ENCODE peak calls at places on chromosomes 6 and 20, in eight cellular contexts. One of them, this sample, is unnamed.

GRCh38 chr20:52410182-52410647 is 218.6 kb upstream of the ZFP64 start:
- DNase-seq in PC-3: no peak
- DNase-seq in hepatocyte: peak
- DNase-seq in OCI-LY7: no peak
- DNase-seq in GM23248: peak
- DNase-seq in HCT116: no peak
- DNase-seq in GM23338: no peak
- DNase-seq in SK-N-SH: peak
- DNase-seq in this sample: no peak

GRCh38 chr20:36663026-36663425 is 17.0 kb upstream of the SLA2 start:
- DNase-seq in PC-3: no peak
- DNase-seq in hepatocyte: no peak
- DNase-seq in OCI-LY7: no peak
- DNase-seq in GM23248: no peak
- DNase-seq in HCT116: no peak
- DNase-seq in GM23338: no peak
- DNase-seq in SK-N-SH: no peak
- DNase-seq in this sample: no peak

GRCh38 chr6:135812085-135812526 is 39.4 kb upstream of the PDE7B start:
- DNase-seq in PC-3: peak
- DNase-seq in hepatocyte: no peak
- DNase-seq in OCI-LY7: no peak
- DNase-seq in GM23248: peak
- DNase-seq in HCT116: no peak
- DNase-seq in GM23338: no peak
- DNase-seq in SK-N-SH: no peak
- DNase-seq in this sample: no peak

GRCh38 chr20:41168281-41169183 is 31.2 kb downstream of the PLCG1 start:
- DNase-seq in PC-3: no peak
- DNase-seq in hepatocyte: no peak
- DNase-seq in OCI-LY7: no peak
- DNase-seq in GM23248: no peak
- DNase-seq in HCT116: no peak
- DNase-seq in GM23338: no peak
- DNase-seq in SK-N-SH: no peak
- DNase-seq in this sample: no peak

GRCh38 chr20:54585222-54585621 is 109.8 kb downstream of the DOK5 start:
- DNase-seq in PC-3: no peak
- DNase-seq in hepatocyte: no peak
- DNase-seq in OCI-LY7: no peak
- DNase-seq in GM23248: no peak
- DNase-seq in HCT116: no peak
- DNase-seq in GM23338: no peak
- DNase-seq in SK-N-SH: no peak
- DNase-seq in this sample: no peak

GRCh38 chr20:62929051-62929538 is 2.8 kb upstream of the DIDO1 start:
- DNase-seq in PC-3: peak
- DNase-seq in hepatocyte: peak
- DNase-seq in OCI-LY7: no peak
- DNase-seq in GM23248: peak
- DNase-seq in HCT116: no peak
- DNase-seq in GM23338: peak
- DNase-seq in SK-N-SH: no peak
- DNase-seq in this sample: peak

GRCh38 chr6:82118150-82118562 is 129.4 kb downstream of the IBTK start:
- DNase-seq in PC-3: no peak
- DNase-seq in hepatocyte: no peak
- DNase-seq in OCI-LY7: no peak
- DNase-seq in GM23248: peak
- DNase-seq in HCT116: no peak
- DNase-seq in GM23338: no peak
- DNase-seq in SK-N-SH: no peak
- DNase-seq in this sample: no peak

GRCh38 chr6:41633235-41633634 is 5.0 kb upstream of the MDFI start:
- DNase-seq in PC-3: no peak
- DNase-seq in hepatocyte: no peak
- DNase-seq in OCI-LY7: no peak
- DNase-seq in GM23248: no peak
- DNase-seq in HCT116: no peak
- DNase-seq in GM23338: no peak
- DNase-seq in SK-N-SH: no peak
- DNase-seq in this sample: no peak

DNA sequence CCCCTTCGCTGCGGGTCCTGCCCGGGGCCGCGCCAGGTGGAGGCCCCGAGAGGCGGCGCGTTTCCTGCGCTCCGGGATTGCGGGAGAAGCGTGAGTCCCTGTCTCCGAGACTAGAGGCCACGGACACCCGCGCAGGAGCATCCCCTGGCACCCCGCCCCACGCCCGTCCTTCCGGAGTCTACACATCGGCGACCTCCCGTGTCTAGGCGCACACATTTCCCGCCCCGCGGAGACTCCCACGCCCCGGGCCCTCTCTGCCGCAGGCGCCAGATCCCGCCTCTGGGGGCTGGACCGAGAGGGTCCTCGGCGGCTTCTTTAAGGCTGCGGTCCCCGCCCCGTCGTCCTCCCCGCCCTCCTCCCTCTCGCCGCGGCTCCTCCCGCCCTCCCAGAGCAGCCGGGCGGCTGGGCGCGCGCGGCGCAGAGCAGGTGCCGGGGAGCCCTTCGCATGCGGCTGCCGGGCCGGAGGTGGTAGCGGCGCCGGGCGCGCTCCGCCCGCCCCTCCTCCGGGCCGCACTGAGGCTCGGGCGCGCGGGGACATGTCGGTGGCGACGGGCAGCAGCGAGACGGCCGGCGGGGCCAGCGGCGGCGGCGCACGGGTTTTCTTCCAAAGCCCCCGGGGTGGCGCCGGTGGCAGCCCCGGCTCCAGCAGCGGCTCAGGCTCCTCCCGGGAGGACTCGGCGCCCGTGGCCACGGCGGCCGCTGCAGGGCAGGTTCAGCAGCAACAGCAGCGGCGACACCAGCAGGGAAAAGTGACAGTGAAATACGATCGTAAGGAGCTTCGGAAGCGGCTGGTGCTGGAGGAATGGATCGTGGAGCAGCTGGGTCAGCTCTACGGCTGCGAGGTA is at the start of gene PPP1R14C:
- DNase-seq in PC-3: peak
- DNase-seq in hepatocyte: peak
- DNase-seq in OCI-LY7: no peak
- DNase-seq in GM23248: peak
- DNase-seq in HCT116: no peak
- DNase-seq in GM23338: peak
- DNase-seq in SK-N-SH: peak
- DNase-seq in this sample: peak
- TF ChIP-seq EZH2phosphoT487 in PC-3: no peak
- TF ChIP-seq EZH2phosphoT487 in hepatocyte: no peak
- TF ChIP-seq EZH2phosphoT487 in OCI-LY7: no peak
- TF ChIP-seq EZH2phosphoT487 in GM23248: no peak
- TF ChIP-seq EZH2phosphoT487 in HCT116: no peak
- TF ChIP-seq EZH2phosphoT487 in GM23338: no peak
- TF ChIP-seq EZH2phosphoT487 in SK-N-SH: no peak
- TF ChIP-seq EZH2phosphoT487 in this sample: peak

GRCh38 chr6:22117663-22118062 is 179.2 kb downstream of the PRL start:
- DNase-seq in PC-3: no peak
- DNase-seq in hepatocyte: no peak
- DNase-seq in OCI-LY7: no peak
- DNase-seq in GM23248: no peak
- DNase-seq in HCT116: no peak
- DNase-seq in GM23338: no peak
- DNase-seq in SK-N-SH: peak
- DNase-seq in this sample: no peak
- TF ChIP-seq EZH2phosphoT487 in PC-3: no peak
- TF ChIP-seq EZH2phosphoT487 in hepatocyte: no peak
- TF ChIP-seq EZH2phosphoT487 in OCI-LY7: no peak
- TF ChIP-seq EZH2phosphoT487 in GM23248: no peak
- TF ChIP-seq EZH2phosphoT487 in HCT116: no peak
- TF ChIP-seq EZH2phosphoT487 in GM23338: no peak
- TF ChIP-seq EZH2phosphoT487 in SK-N-SH: no peak
- TF ChIP-seq EZH2phosphoT487 in this sample: no peak

GRCh38 chr6:35419431-35419830 is 32.7 kb upstream of the FANCE start:
- DNase-seq in PC-3: peak
- DNase-seq in hepatocyte: peak
- DNase-seq in OCI-LY7: peak
- DNase-seq in GM23248: peak
- DNase-seq in HCT116: no peak
- DNase-seq in GM23338: peak
- DNase-seq in SK-N-SH: no peak
- DNase-seq in this sample: peak
- TF ChIP-seq EZH2phosphoT487 in PC-3: no peak
- TF ChIP-seq EZH2phosphoT487 in hepatocyte: no peak
- TF ChIP-seq EZH2phosphoT487 in OCI-LY7: no peak
- TF ChIP-seq EZH2phosphoT487 in GM23248: no peak
- TF ChIP-seq EZH2phosphoT487 in HCT116: no peak
- TF ChIP-seq EZH2phosphoT487 in GM23338: no peak
- TF ChIP-seq EZH2phosphoT487 in SK-N-SH: no peak
- TF ChIP-seq EZH2phosphoT487 in this sample: no peak

GRCh38 chr6:12148317-12148801 is 136.2 kb downstream of the HIVEP1 start:
- DNase-seq in PC-3: peak
- DNase-seq in hepatocyte: no peak
- DNase-seq in OCI-LY7: no peak
- DNase-seq in GM23248: peak
- DNase-seq in HCT116: no peak
- DNase-seq in GM23338: no peak
- DNase-seq in SK-N-SH: no peak
- DNase-seq in this sample: no peak
- TF ChIP-seq EZH2phosphoT487 in PC-3: no peak
- TF ChIP-seq EZH2phosphoT487 in hepatocyte: no peak
- TF ChIP-seq EZH2phosphoT487 in OCI-LY7: no peak
- TF ChIP-seq EZH2phosphoT487 in GM23248: no peak
- TF ChIP-seq EZH2phosphoT487 in HCT116: no peak
- TF ChIP-seq EZH2phosphoT487 in GM23338: no peak
- TF ChIP-seq EZH2phosphoT487 in SK-N-SH: no peak
- TF ChIP-seq EZH2phosphoT487 in this sample: no peak

GRCh38 chr6:108904731-108905130 is 56.5 kb downstream of the ARMC2 start:
- DNase-seq in PC-3: no peak
- DNase-seq in hepatocyte: no peak
- DNase-seq in OCI-LY7: peak
- DNase-seq in GM23248: no peak
- DNase-seq in HCT116: no peak
- DNase-seq in GM23338: no peak
- DNase-seq in SK-N-SH: no peak
- DNase-seq in this sample: no peak
- TF ChIP-seq EZH2phosphoT487 in PC-3: no peak
- TF ChIP-seq EZH2phosphoT487 in hepatocyte: no peak
- TF ChIP-seq EZH2phosphoT487 in OCI-LY7: no peak
- TF ChIP-seq EZH2phosphoT487 in GM23248: no peak
- TF ChIP-seq EZH2phosphoT487 in HCT116: no peak
- TF ChIP-seq EZH2phosphoT487 in GM23338: no peak
- TF ChIP-seq EZH2phosphoT487 in SK-N-SH: no peak
- TF ChIP-seq EZH2phosphoT487 in this sample: no peak

GRCh38 chr6:166430269-166430668 is 47.5 kb upstream of the MPC1 start:
- DNase-seq in PC-3: no peak
- DNase-seq in hepatocyte: no peak
- DNase-seq in OCI-LY7: no peak
- DNase-seq in GM23248: no peak
- DNase-seq in HCT116: no peak
- DNase-seq in GM23338: no peak
- DNase-seq in SK-N-SH: no peak
- DNase-seq in this sample: no peak
- TF ChIP-seq EZH2phosphoT487 in PC-3: no peak
- TF ChIP-seq EZH2phosphoT487 in hepatocyte: no peak
- TF ChIP-seq EZH2phosphoT487 in OCI-LY7: no peak
- TF ChIP-seq EZH2phosphoT487 in GM23248: no peak
- TF ChIP-seq EZH2phosphoT487 in HCT116: no peak
- TF ChIP-seq EZH2phosphoT487 in GM23338: no peak
- TF ChIP-seq EZH2phosphoT487 in SK-N-SH: no peak
- TF ChIP-seq EZH2phosphoT487 in this sample: no peak

GRCh38 chr6:71333050-71333449 is 44.4 kb downstream of the OGFRL1 start:
- DNase-seq in PC-3: no peak
- DNase-seq in hepatocyte: no peak
- DNase-seq in OCI-LY7: no peak
- DNase-seq in GM23248: no peak
- DNase-seq in HCT116: no peak
- DNase-seq in GM23338: no peak
- DNase-seq in SK-N-SH: no peak
- DNase-seq in this sample: no peak

GRCh38 chr6:71333700-71334099 is 45.1 kb downstream of the OGFRL1 start:
- DNase-seq in PC-3: peak
- DNase-seq in hepatocyte: peak
- DNase-seq in OCI-LY7: no peak
- DNase-seq in GM23248: peak
- DNase-seq in HCT116: no peak
- DNase-seq in GM23338: no peak
- DNase-seq in SK-N-SH: no peak
- DNase-seq in this sample: no peak

GRCh38 chr6:71336901-71337300 is 48.3 kb downstream of the OGFRL1 start:
- DNase-seq in PC-3: no peak
- DNase-seq in hepatocyte: no peak
- DNase-seq in OCI-LY7: no peak
- DNase-seq in GM23248: no peak
- DNase-seq in HCT116: no peak
- DNase-seq in GM23338: no peak
- DNase-seq in SK-N-SH: no peak
- DNase-seq in this sample: no peak

GRCh38 chr6:71334768-71335167 is 46.2 kb downstream of the OGFRL1 start:
- DNase-seq in PC-3: no peak
- DNase-seq in hepatocyte: peak
- DNase-seq in OCI-LY7: no peak
- DNase-seq in GM23248: no peak
- DNase-seq in HCT116: no peak
- DNase-seq in GM23338: no peak
- DNase-seq in SK-N-SH: no peak
- DNase-seq in this sample: no peak

DNA sequence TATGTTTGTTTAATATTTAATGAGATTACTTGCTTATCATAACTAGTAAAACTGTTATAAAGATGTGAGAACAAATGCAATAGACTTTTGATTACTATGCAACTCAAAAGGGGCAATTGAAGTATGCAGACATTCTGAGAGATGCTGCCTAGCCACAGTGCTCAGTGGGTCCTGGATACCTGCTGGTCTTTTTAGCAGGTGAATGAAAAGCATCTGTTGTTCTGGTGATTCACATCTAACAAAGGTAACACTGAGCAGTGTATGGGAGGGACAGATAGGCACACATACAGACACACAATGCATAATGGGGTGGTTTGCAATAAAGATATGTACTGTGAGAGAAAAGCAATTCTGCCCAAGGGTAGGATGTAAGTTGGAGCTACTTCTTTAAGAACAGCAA is 46.9 kb downstream of the OGFRL1 start:
- DNase-seq in PC-3: no peak
- DNase-seq in hepatocyte: no peak
- DNase-seq in OCI-LY7: no peak
- DNase-seq in GM23248: no peak
- DNase-seq in HCT116: no peak
- DNase-seq in GM23338: no peak
- DNase-seq in SK-N-SH: no peak
- DNase-seq in this sample: no peak
- TF ChIP-seq EZH2phosphoT487 in PC-3: no peak
- TF ChIP-seq EZH2phosphoT487 in hepatocyte: no peak
- TF ChIP-seq EZH2phosphoT487 in OCI-LY7: no peak
- TF ChIP-seq EZH2phosphoT487 in GM23248: no peak
- TF ChIP-seq EZH2phosphoT487 in HCT116: no peak
- TF ChIP-seq EZH2phosphoT487 in GM23338: no peak
- TF ChIP-seq EZH2phosphoT487 in SK-N-SH: no peak
- TF ChIP-seq EZH2phosphoT487 in this sample: no peak